ENCODE peak calls at places on chromosomes 13 and 19, in eight cellular contexts. One of them, this sample, is unnamed.

GRCh38 chr19:46661735-46662592 is 982 bp upstream of the DACT3 start:
- DNase-seq in psoas muscle: peak
- DNase-seq in endothelial cell of umbilical vein: peak
- DNase-seq in tibial nerve: peak
- DNase-seq in Calu3: peak
- DNase-seq in adrenal gland: peak
- DNase-seq in neural crest cell: peak
- DNase-seq in cardiac muscle cell: peak
- DNase-seq in this sample: peak

GRCh38 chr13:31242342-31242741 is 42.6 kb downstream of the B3GLCT start:
- DNase-seq in psoas muscle: no peak
- DNase-seq in endothelial cell of umbilical vein: no peak
- DNase-seq in tibial nerve: no peak
- DNase-seq in Calu3: no peak
- DNase-seq in adrenal gland: no peak
- DNase-seq in neural crest cell: no peak
- DNase-seq in cardiac muscle cell: no peak
- DNase-seq in this sample: no peak

GRCh38 chr19:48368942-48369341 is 4.8 kb downstream of the SYNGR4 start:
- DNase-seq in psoas muscle: no peak
- DNase-seq in endothelial cell of umbilical vein: no peak
- DNase-seq in tibial nerve: no peak
- DNase-seq in Calu3: no peak
- DNase-seq in adrenal gland: no peak
- DNase-seq in neural crest cell: no peak
- DNase-seq in cardiac muscle cell: no peak
- DNase-seq in this sample: no peak

GRCh38 chr19:17682273-17682672 is 5.9 kb downstream of the UNC13A start:
- DNase-seq in psoas muscle: no peak
- DNase-seq in endothelial cell of umbilical vein: no peak
- DNase-seq in tibial nerve: no peak
- DNase-seq in Calu3: no peak
- DNase-seq in adrenal gland: no peak
- DNase-seq in neural crest cell: no peak
- DNase-seq in cardiac muscle cell: no peak
- DNase-seq in this sample: no peak

GRCh38 chr13:49935171-49936084 is 712 bp downstream of the SPRYD7 start:
- DNase-seq in psoas muscle: no peak
- DNase-seq in endothelial cell of umbilical vein: peak
- DNase-seq in tibial nerve: peak
- DNase-seq in Calu3: peak
- DNase-seq in adrenal gland: peak
- DNase-seq in neural crest cell: no peak
- DNase-seq in cardiac muscle cell: no peak
- DNase-seq in this sample: peak

GRCh38 chr13:44397766-44398223 is 24.2 kb downstream of the SERP2 start:
- DNase-seq in psoas muscle: no peak
- DNase-seq in endothelial cell of umbilical vein: no peak
- DNase-seq in tibial nerve: no peak
- DNase-seq in Calu3: no peak
- DNase-seq in adrenal gland: no peak
- DNase-seq in neural crest cell: no peak
- DNase-seq in cardiac muscle cell: no peak
- DNase-seq in this sample: no peak

GRCh38 chr19:14686411-14686810 is 3.4 kb upstream of the ZNF333 start:
- DNase-seq in psoas muscle: no peak
- DNase-seq in endothelial cell of umbilical vein: peak
- DNase-seq in tibial nerve: no peak
- DNase-seq in Calu3: peak
- DNase-seq in adrenal gland: no peak
- DNase-seq in neural crest cell: no peak
- DNase-seq in cardiac muscle cell: peak
- DNase-seq in this sample: no peak

GRCh38 chr19:35212241-35212640 is 16.3 kb downstream of the FAM187B start:
- DNase-seq in psoas muscle: no peak
- DNase-seq in endothelial cell of umbilical vein: no peak
- DNase-seq in tibial nerve: no peak
- DNase-seq in Calu3: no peak
- DNase-seq in adrenal gland: peak
- DNase-seq in neural crest cell: no peak
- DNase-seq in cardiac muscle cell: no peak
- DNase-seq in this sample: no peak

GRCh38 chr13:76029088-76029487 is 393.0 kb downstream of the LMO7 start:
- DNase-seq in psoas muscle: no peak
- DNase-seq in endothelial cell of umbilical vein: no peak
- DNase-seq in tibial nerve: no peak
- DNase-seq in Calu3: no peak
- DNase-seq in adrenal gland: no peak
- DNase-seq in neural crest cell: no peak
- DNase-seq in cardiac muscle cell: no peak
- DNase-seq in this sample: no peak

GRCh38 chr19:9431475-9431874 is 3.9 kb downstream of the ZNF266 start:
- DNase-seq in psoas muscle: no peak
- DNase-seq in endothelial cell of umbilical vein: no peak
- DNase-seq in tibial nerve: no peak
- DNase-seq in Calu3: no peak
- DNase-seq in adrenal gland: peak
- DNase-seq in neural crest cell: peak
- DNase-seq in cardiac muscle cell: peak
- DNase-seq in this sample: peak

GRCh38 chr13:101139076-101139475 is 277.2 kb downstream of the NALCN start:
- DNase-seq in psoas muscle: no peak
- DNase-seq in endothelial cell of umbilical vein: no peak
- DNase-seq in tibial nerve: no peak
- DNase-seq in Calu3: no peak
- DNase-seq in adrenal gland: no peak
- DNase-seq in neural crest cell: no peak
- DNase-seq in cardiac muscle cell: no peak
- DNase-seq in this sample: no peak

GRCh38 chr19:8069116-8069973 is 16.8 kb downstream of the CCL25 start:
- DNase-seq in psoas muscle: no peak
- DNase-seq in endothelial cell of umbilical vein: no peak
- DNase-seq in tibial nerve: no peak
- DNase-seq in Calu3: no peak
- DNase-seq in adrenal gland: no peak
- DNase-seq in neural crest cell: peak
- DNase-seq in cardiac muscle cell: no peak
- DNase-seq in this sample: no peak

GRCh38 chr19:4620675-4621074 is 18.6 kb upstream of the TNFAIP8L1 start:
- DNase-seq in psoas muscle: no peak
- DNase-seq in endothelial cell of umbilical vein: no peak
- DNase-seq in tibial nerve: no peak
- DNase-seq in Calu3: no peak
- DNase-seq in adrenal gland: no peak
- DNase-seq in neural crest cell: no peak
- DNase-seq in cardiac muscle cell: peak
- DNase-seq in this sample: no peak

GRCh38 chr19:49331616-49332055 is 3.6 kb upstream of the CD37 start:
- DNase-seq in psoas muscle: no peak
- DNase-seq in endothelial cell of umbilical vein: peak
- DNase-seq in tibial nerve: no peak
- DNase-seq in Calu3: peak
- DNase-seq in adrenal gland: peak
- DNase-seq in neural crest cell: no peak
- DNase-seq in cardiac muscle cell: peak
- DNase-seq in this sample: peak

GRCh38 chr19:36128392-36128736 is 11.5 kb upstream of the CAPNS1 start:
- DNase-seq in psoas muscle: no peak
- DNase-seq in endothelial cell of umbilical vein: no peak
- DNase-seq in tibial nerve: no peak
- DNase-seq in Calu3: peak
- DNase-seq in adrenal gland: no peak
- DNase-seq in neural crest cell: no peak
- DNase-seq in cardiac muscle cell: no peak
- DNase-seq in this sample: no peak

GRCh38 chr13:21010621-21011020 is 50.8 kb downstream of the LATS2 start:
- DNase-seq in psoas muscle: no peak
- DNase-seq in endothelial cell of umbilical vein: no peak
- DNase-seq in tibial nerve: no peak
- DNase-seq in Calu3: no peak
- DNase-seq in adrenal gland: no peak
- DNase-seq in neural crest cell: no peak
- DNase-seq in cardiac muscle cell: no peak
- DNase-seq in this sample: no peak

GRCh38 chr19:24033962-24034342 is 53.0 kb upstream of the ZNF254 start:
- DNase-seq in psoas muscle: peak
- DNase-seq in endothelial cell of umbilical vein: peak
- DNase-seq in tibial nerve: peak
- DNase-seq in Calu3: peak
- DNase-seq in adrenal gland: peak
- DNase-seq in neural crest cell: peak
- DNase-seq in cardiac muscle cell: peak
- DNase-seq in this sample: peak

DNA sequence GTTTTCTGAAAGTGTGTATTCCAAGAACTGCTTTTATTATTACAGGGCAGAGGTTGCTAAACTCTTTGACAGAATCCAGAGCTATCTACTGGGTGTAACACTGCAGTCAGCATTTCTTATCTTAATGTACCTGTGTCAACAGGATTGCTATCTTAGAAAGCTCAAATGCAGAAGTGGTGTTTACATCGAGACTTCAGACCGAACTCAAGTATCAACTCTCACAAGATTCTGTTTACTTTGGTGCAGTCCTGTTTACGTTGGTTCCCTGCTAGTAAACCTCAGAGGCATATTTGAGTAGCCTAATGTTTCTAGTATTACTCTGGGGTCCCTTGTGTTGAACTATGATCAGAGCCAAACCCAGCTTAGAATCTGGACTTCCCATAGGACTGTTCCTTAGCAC is 20.5 kb downstream of the SLC15A1 start:
- DNase-seq in psoas muscle: no peak
- DNase-seq in endothelial cell of umbilical vein: no peak
- DNase-seq in tibial nerve: no peak
- DNase-seq in Calu3: no peak
- DNase-seq in adrenal gland: no peak
- DNase-seq in neural crest cell: no peak
- DNase-seq in cardiac muscle cell: no peak
- DNase-seq in this sample: no peak
- TF ChIP-seq CTCF in psoas muscle: no peak
- TF ChIP-seq CTCF in endothelial cell of umbilical vein: no peak
- TF ChIP-seq CTCF in tibial nerve: no peak
- TF ChIP-seq CTCF in Calu3: no peak
- TF ChIP-seq CTCF in adrenal gland: no peak
- TF ChIP-seq CTCF in neural crest cell: no peak
- TF ChIP-seq CTCF in cardiac muscle cell: no peak
- TF ChIP-seq CTCF in this sample: no peak

GRCh38 chr13:114074671-114075315 is 57.6 kb downstream of the RASA3 start:
- DNase-seq in psoas muscle: peak
- DNase-seq in endothelial cell of umbilical vein: no peak
- DNase-seq in tibial nerve: no peak
- DNase-seq in Calu3: no peak
- DNase-seq in adrenal gland: peak
- DNase-seq in neural crest cell: no peak
- DNase-seq in cardiac muscle cell: no peak
- DNase-seq in this sample: peak
- TF ChIP-seq CTCF in psoas muscle: no peak
- TF ChIP-seq CTCF in endothelial cell of umbilical vein: no peak
- TF ChIP-seq CTCF in tibial nerve: no peak
- TF ChIP-seq CTCF in Calu3: no peak
- TF ChIP-seq CTCF in adrenal gland: no peak
- TF ChIP-seq CTCF in neural crest cell: no peak
- TF ChIP-seq CTCF in cardiac muscle cell: no peak
- TF ChIP-seq CTCF in this sample: no peak

GRCh38 chr13:79246575-79246949 is 159.5 kb downstream of the RBM26 start:
- DNase-seq in psoas muscle: no peak
- DNase-seq in endothelial cell of umbilical vein: no peak
- DNase-seq in tibial nerve: no peak
- DNase-seq in Calu3: no peak
- DNase-seq in adrenal gland: no peak
- DNase-seq in neural crest cell: no peak
- DNase-seq in cardiac muscle cell: no peak
- DNase-seq in this sample: no peak
- TF ChIP-seq CTCF in psoas muscle: no peak
- TF ChIP-seq CTCF in endothelial cell of umbilical vein: no peak
- TF ChIP-seq CTCF in tibial nerve: no peak
- TF ChIP-seq CTCF in Calu3: no peak
- TF ChIP-seq CTCF in adrenal gland: no peak
- TF ChIP-seq CTCF in neural crest cell: no peak
- TF ChIP-seq CTCF in cardiac muscle cell: peak
- TF ChIP-seq CTCF in this sample: no peak

GRCh38 chr19:19341026-19341425 is 20.4 kb downstream of the MAU2 start:
- DNase-seq in psoas muscle: no peak
- DNase-seq in endothelial cell of umbilical vein: no peak
- DNase-seq in tibial nerve: no peak
- DNase-seq in Calu3: no peak
- DNase-seq in adrenal gland: no peak
- DNase-seq in neural crest cell: no peak
- DNase-seq in cardiac muscle cell: no peak
- DNase-seq in this sample: no peak

GRCh38 chr19:19343016-19343362 is 22.4 kb downstream of the MAU2 start:
- DNase-seq in psoas muscle: no peak
- DNase-seq in endothelial cell of umbilical vein: no peak
- DNase-seq in tibial nerve: no peak
- DNase-seq in Calu3: no peak
- DNase-seq in adrenal gland: no peak
- DNase-seq in neural crest cell: no peak
- DNase-seq in cardiac muscle cell: no peak
- DNase-seq in this sample: no peak

GRCh38 chr19:19343762-19344161 is 23.1 kb downstream of the MAU2 start:
- DNase-seq in psoas muscle: no peak
- DNase-seq in endothelial cell of umbilical vein: no peak
- DNase-seq in tibial nerve: no peak
- DNase-seq in Calu3: no peak
- DNase-seq in adrenal gland: no peak
- DNase-seq in neural crest cell: no peak
- DNase-seq in cardiac muscle cell: no peak
- DNase-seq in this sample: no peak

GRCh38 chr19:19345232-19345631 is 24.6 kb downstream of the MAU2 start:
- DNase-seq in psoas muscle: no peak
- DNase-seq in endothelial cell of umbilical vein: no peak
- DNase-seq in tibial nerve: no peak
- DNase-seq in Calu3: no peak
- DNase-seq in adrenal gland: no peak
- DNase-seq in neural crest cell: no peak
- DNase-seq in cardiac muscle cell: no peak
- DNase-seq in this sample: no peak

DNA sequence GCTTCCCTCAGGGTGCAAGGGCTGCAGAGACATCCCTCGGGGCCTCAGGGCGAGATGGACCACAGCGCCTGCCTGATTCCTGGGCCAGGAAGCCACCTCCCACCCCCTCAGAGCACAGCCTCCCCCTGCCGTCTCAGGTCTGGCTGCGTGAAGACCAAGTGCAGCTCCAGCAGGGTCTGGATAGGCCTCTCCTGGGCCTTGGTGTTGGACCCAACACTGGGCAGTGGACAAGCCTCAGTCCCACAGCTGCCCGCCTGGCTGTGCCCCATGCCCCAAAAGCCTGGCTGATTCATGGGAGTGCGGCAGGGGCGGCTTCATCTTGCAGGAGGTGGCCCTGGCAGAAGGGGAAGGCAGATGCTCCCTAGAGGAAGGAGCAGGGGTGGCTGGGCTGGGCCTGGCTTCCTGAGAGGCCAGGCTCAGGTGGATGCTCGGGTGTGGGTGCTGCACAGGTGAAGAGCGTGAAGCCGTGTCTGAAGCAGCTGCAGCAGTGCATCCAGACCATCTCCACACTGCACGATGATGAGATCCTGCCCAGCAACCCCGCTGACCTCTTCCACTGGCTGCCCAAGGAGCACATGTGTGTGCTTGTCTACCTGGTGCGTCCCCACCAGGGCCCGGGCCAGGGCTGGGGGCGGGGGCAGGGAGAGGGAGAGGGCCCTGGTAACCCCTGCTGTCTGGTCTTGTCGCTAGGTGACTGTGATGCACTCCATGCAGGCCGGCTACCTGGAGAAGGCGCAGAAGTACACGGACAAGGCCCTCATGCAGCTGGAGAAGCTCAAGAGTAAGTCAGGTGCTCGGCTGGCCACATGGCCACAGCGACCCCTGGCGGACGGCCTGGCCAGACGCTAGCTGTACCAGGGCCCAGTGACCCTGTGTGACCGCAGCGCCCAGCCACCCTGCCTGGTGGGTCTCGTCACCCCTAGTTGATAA is 21.7 kb downstream of the MAU2 start:
- DNase-seq in psoas muscle: peak
- DNase-seq in endothelial cell of umbilical vein: peak
- DNase-seq in tibial nerve: no peak
- DNase-seq in Calu3: peak
- DNase-seq in adrenal gland: peak
- DNase-seq in neural crest cell: peak
- DNase-seq in cardiac muscle cell: peak
- DNase-seq in this sample: peak
- TF ChIP-seq CTCF in psoas muscle: peak
- TF ChIP-seq CTCF in endothelial cell of umbilical vein: peak
- TF ChIP-seq CTCF in tibial nerve: peak
- TF ChIP-seq CTCF in Calu3: peak
- TF ChIP-seq CTCF in adrenal gland: peak
- TF ChIP-seq CTCF in neural crest cell: peak
- TF ChIP-seq CTCF in cardiac muscle cell: peak
- TF ChIP-seq CTCF in this sample: peak

This sample was measured in heart left ventricle.